ENCODE peak calls at places on chromosome 12, in eight cellular contexts. F is iPS-NIHi11; X is HCEC 1CT; S is NCI-H2081; O is HEK293T; L is PC-3; Q is stimulated activated CD4-positive, alpha-beta T cell treated with anti-CD3 and anti-CD28 coated beads, Interleukin-4, amount 100 ng/mL, for 4 hours; J is activated naive CD4-positive, alpha-beta T cell treated with anti-CD3 and anti-CD28 coated beads for 36 hours. U is an unnamed sample.
A peak's percentile ranks its signal among the peaks of the same experiment; 100 is the strongest.

GRCh38 chr12:120470150-120470817 is 736 bp upstream of the SRSF9 start:
- DNase-seq in Q (no peak), J (no peak), X (no peak), S (no peak), O (peak; percentile 33), L (peak; percentile 14), F (no peak), U (no peak)

GRCh38 chr12:111445311-111446043 is 39.8 kb downstream of the SH2B3 start:
- DNase-seq in O (no peak), Q (no peak), J (no peak), F (no peak), X (no peak), S (no peak), L (no peak), U (peak; percentile 21)

GRCh38 chr12:6817056-6817455 is 4.6 kb upstream of the GPR162 start:
- DNase-seq in O (no peak), Q (no peak), J (no peak), X (no peak), S (no peak), L (no peak), F (no peak), U (no peak)

GRCh38 chr12:123900898-123901376 is 71.7 kb downstream of the CCDC92 start:
- DNase-seq in L (peak; percentile 27), F (peak; percentile 64), X (no peak), S (no peak), J (peak; percentile 52), O (no peak), Q (no peak), U (no peak)

GRCh38 chr12:40622246-40622838 is 69.9 kb upstream of the CNTN1 start:
- DNase-seq in O (peak; percentile 36), L (peak; percentile 74), X (peak; percentile 72), Q (no peak), F (peak; percentile 54), J (peak; percentile 53), S (peak; percentile 62), U (peak; percentile 56)

GRCh38 chr12:55720071-55720564 is at the start of gene RDH5:
- DNase-seq in S (no peak), X (peak; percentile 73), J (no peak), O (no peak), L (peak; percentile 69), Q (no peak), F (no peak), U (peak; percentile 96)

GRCh38 chr12:52307836-52308806 is 13.1 kb downstream of the KRT83 start:
- DNase-seq in Q (no peak), J (peak; percentile 59), S (peak; percentile 25), F (peak; percentile 88), O (peak; percentile 80), X (no peak), L (peak; percentile 59), U (peak; percentile 58)

GRCh38 chr12:89883630-89884364 is 175.2 kb upstream of the ATP2B1 start:
- DNase-seq in J (no peak), S (peak; percentile 80), L (no peak), Q (no peak), X (peak; percentile 42), O (no peak), F (peak; percentile 76), U (no peak)

GRCh38 chr12:104201238-104202001 is 14.2 kb upstream of the TXNRD1 start:
- DNase-seq in S (peak; percentile 62), O (peak; percentile 74), X (peak; percentile 53), F (peak; percentile 81), Q (peak; percentile 42), J (peak; percentile 64), L (peak; percentile 84), U (peak; percentile 55)

GRCh38 chr12:108792361-108793292 is 61.3 kb upstream of the CORO1C start:
- DNase-seq in L (no peak), S (no peak), J (no peak), F (no peak), Q (no peak), O (no peak), X (no peak), U (no peak)

GRCh38 chr12:73341559-73342247 is 1069.5 kb downstream of the TRHDE start:
- DNase-seq in F (no peak), J (no peak), S (no peak), X (no peak), L (no peak), Q (no peak), O (no peak), U (no peak)

GRCh38 chr12:125262866-125263265 is 197.6 kb downstream of the AACS start:
- DNase-seq in S (no peak), X (no peak), O (no peak), Q (no peak), J (no peak), F (no peak), L (no peak), U (no peak)

GRCh38 chr12:20950248-20950647 is 139.7 kb downstream of the SLCO1B3 start:
- DNase-seq in S (peak; percentile 12), F (peak; percentile 22), Q (no peak), L (peak; percentile 58), O (peak; percentile 20), X (peak; percentile 2), J (no peak), U (peak; percentile 6)

GRCh38 chr12:28998662-28999120 is 150.4 kb upstream of the FAR2 start:
- DNase-seq in J (peak; percentile 40), F (no peak), L (peak; percentile 92), Q (no peak), S (no peak), X (peak; percentile 49), O (peak; percentile 13), U (peak; percentile 47)

GRCh38 chr12:113002155-113002554 is 23.8 kb downstream of the OAS2 start:
- DNase-seq in O (peak; percentile 29), L (no peak), S (no peak), Q (no peak), X (no peak), F (no peak), J (no peak), U (no peak)

GRCh38 chr12:5556033-5556614 is 124.2 kb downstream of the NTF3 start:
- DNase-seq in X (no peak), F (peak; percentile 74), S (no peak), J (peak; percentile 15), O (peak; percentile 41), L (peak; percentile 2), Q (no peak), U (no peak)

U was measured in fibroblast of lung.